ENCODE peak calls at places on chromosomes 2 and 18, in eight cellular contexts. H, N, I, G, X, V, P and E are unnamed samples.

GRCh38 chr2:5365871-5366461 is 326.2 kb upstream of the SOX11 start:
- DNase-seq in P (peak), V (peak), X (peak), I (peak), N (peak), G (peak), H (no peak), E (peak)

GRCh38 chr2:41950440-41950960 is 97.3 kb upstream of the PKDCC start:
- DNase-seq in G (no peak), P (no peak), N (no peak), I (no peak), H (no peak), X (no peak), V (no peak), E (no peak)

GRCh38 chr18:49499046-49499637 is 12.1 kb upstream of the C18orf32 start:
- DNase-seq in I (no peak), P (no peak), H (no peak), G (no peak), X (no peak), N (no peak), V (no peak), E (no peak)

GRCh38 chr2:209942936-209943605 is 59.4 kb upstream of the RPE start:
- DNase-seq in P (no peak), N (no peak), G (peak), I (no peak), V (no peak), X (no peak), H (no peak), E (peak)

GRCh38 chr2:205585451-205586045 is 96.8 kb upstream of the NRP2 start:
- DNase-seq in V (no peak), N (no peak), H (no peak), P (no peak), G (peak), X (no peak), I (no peak), E (no peak)

GRCh38 chr18:79937103-79937860 is 14.2 kb downstream of the SLC66A2 start:
- DNase-seq in I (peak), G (no peak), N (no peak), P (peak), V (no peak), H (no peak), X (no peak), E (no peak)

GRCh38 chr2:11869423-11869991 is 123.1 kb downstream of the LPIN1 start:
- DNase-seq in I (no peak), N (no peak), P (no peak), H (no peak), X (no peak), V (no peak), G (no peak), E (no peak)

GRCh38 chr18:33839452-33840225 is 261.6 kb downstream of the ASXL3 start:
- DNase-seq in V (peak), X (no peak), G (peak), P (no peak), H (peak), I (no peak), N (peak), E (peak)

GRCh38 chr2:210318891-210319290 is 3.9 kb upstream of the MYL1 start:
- DNase-seq in I (no peak), G (peak), X (no peak), N (no peak), V (no peak), P (no peak), H (no peak), E (no peak)

GRCh38 chr2:233387667-233388528 is 33.6 kb downstream of the DGKD start:
- DNase-seq in N (peak), P (peak), G (peak), H (no peak), I (peak), X (peak), V (peak), E (peak)

GRCh38 chr2:28389399-28390240 is 3.0 kb upstream of the FOSL2 start:
- DNase-seq in N (no peak), I (no peak), G (no peak), X (no peak), V (no peak), P (no peak), H (no peak), E (no peak)

GRCh38 chr2:61125798-61126197 is 36.2 kb upstream of the C2orf74 start:
- DNase-seq in H (no peak), I (no peak), G (no peak), N (no peak), P (peak), X (no peak), V (no peak), E (no peak)

GRCh38 chr18:35707674-35708073 is 126.1 kb downstream of the GALNT1 start:
- DNase-seq in G (no peak), P (no peak), V (no peak), I (peak), N (no peak), X (no peak), H (no peak), E (no peak)

GRCh38 chr2:136006658-136007057 is 21.2 kb upstream of the DARS1 start:
- DNase-seq in V (peak), I (no peak), H (no peak), P (no peak), X (no peak), N (no peak), G (no peak), E (no peak)

GRCh38 chr2:233419626-233420431 is 65.5 kb downstream of the DGKD start:
- DNase-seq in X (peak), V (peak), P (no peak), G (no peak), H (no peak), N (no peak), I (peak), E (no peak)

GRCh38 chr2:38505779-38506178 is 96.9 kb downstream of the HNRNPLL start:
- DNase-seq in V (peak), X (no peak), G (peak), N (no peak), P (peak), I (peak), H (no peak), E (peak)

GRCh38 chr2:44686561-44686960 is 254.9 kb upstream of the SIX3 start:
- DNase-seq in I (no peak), X (no peak), G (peak), V (peak), N (peak), H (peak), P (no peak), E (no peak)

GRCh38 chr18:46051731-46052461 is 20.2 kb downstream of the PSTPIP2 start:
- DNase-seq in P (peak), H (no peak), N (no peak), G (peak), I (no peak), X (peak), V (peak), E (peak)

GRCh38 chr2:110101911-110102774 is 13.5 kb downstream of the MALL start:
- DNase-seq in N (peak), V (peak), I (no peak), P (no peak), X (no peak), H (no peak), G (peak), E (no peak)
- H3K4me3 ChIP-seq in N (peak), V (no peak), I (no peak), P (no peak), X (no peak), H (no peak), G (no peak), E (no peak)

GRCh38 chr2:72579595-72580180 is 246.1 kb downstream of the EXOC6B start:
- DNase-seq in H (peak), N (no peak), P (no peak), V (peak), G (peak), X (no peak), I (no peak), E (peak)
- TF ChIP-seq CTCF in H (peak), N (peak), P (peak), V (peak), G (peak), X (no peak), I (peak), E (peak)

GRCh38 chr18:55998071-55998522 is 410.1 kb upstream of the TCF4 start:
- DNase-seq in I (no peak), P (no peak), H (no peak), N (no peak), G (peak), X (no peak), V (peak), E (peak)
- H3K4me3 ChIP-seq in I (no peak), P (peak), H (no peak), N (no peak), G (no peak), X (peak), V (no peak), E (no peak)

GRCh38 chr18:26963292-26963691 is 97.8 kb upstream of the AQP4 start:
- DNase-seq in N (no peak), H (no peak), I (no peak), G (peak), X (no peak), P (no peak), V (no peak), E (peak)
- TF ChIP-seq CTCF in N (peak), H (no peak), I (no peak), G (peak), X (no peak), P (no peak), V (no peak), E (no peak)

DNA sequence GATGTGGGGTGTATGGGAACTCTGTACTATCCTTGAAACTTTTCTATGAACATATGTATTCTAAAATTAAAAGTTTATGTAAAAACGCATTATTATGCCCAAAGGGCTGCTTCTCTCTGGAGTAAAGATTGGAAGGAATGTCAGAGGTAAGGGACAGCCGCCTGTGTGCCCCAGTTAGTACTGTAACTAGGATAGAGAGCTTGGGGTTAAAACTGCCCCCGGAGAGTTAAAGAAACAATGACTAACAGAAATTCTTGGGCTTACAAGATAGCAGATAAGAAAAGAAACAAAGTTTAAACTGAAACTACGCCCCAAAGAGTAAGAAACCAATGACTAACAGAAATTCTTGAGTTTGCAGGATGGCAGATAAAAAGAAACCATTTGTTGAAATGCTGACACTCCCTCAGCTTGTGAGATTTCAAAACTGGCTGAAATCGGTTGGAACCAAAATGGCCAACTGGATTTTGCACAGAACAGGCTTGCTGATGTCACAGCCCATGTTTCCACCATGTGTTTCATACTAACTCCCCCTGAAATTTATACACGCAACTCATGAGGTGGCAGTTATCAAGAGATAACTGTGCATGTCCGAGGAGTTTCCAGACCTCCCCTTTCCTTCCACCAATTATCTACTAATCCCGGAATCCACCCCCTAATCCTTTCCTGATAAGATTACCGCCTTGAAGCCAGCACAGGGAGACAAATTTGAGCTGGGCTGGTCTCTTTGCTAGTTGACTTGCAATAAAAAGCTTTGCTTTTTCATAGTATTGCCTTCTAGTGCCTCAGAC is 8.7 kb upstream of the TXNDC2 start:
- DNase-seq in H (peak), V (peak), I (peak), G (peak), X (no peak), N (peak), P (no peak), E (peak)
- H3K4me3 ChIP-seq in H (peak), V (peak), I (no peak), G (peak), X (peak), N (peak), P (peak), E (peak)

DNA sequence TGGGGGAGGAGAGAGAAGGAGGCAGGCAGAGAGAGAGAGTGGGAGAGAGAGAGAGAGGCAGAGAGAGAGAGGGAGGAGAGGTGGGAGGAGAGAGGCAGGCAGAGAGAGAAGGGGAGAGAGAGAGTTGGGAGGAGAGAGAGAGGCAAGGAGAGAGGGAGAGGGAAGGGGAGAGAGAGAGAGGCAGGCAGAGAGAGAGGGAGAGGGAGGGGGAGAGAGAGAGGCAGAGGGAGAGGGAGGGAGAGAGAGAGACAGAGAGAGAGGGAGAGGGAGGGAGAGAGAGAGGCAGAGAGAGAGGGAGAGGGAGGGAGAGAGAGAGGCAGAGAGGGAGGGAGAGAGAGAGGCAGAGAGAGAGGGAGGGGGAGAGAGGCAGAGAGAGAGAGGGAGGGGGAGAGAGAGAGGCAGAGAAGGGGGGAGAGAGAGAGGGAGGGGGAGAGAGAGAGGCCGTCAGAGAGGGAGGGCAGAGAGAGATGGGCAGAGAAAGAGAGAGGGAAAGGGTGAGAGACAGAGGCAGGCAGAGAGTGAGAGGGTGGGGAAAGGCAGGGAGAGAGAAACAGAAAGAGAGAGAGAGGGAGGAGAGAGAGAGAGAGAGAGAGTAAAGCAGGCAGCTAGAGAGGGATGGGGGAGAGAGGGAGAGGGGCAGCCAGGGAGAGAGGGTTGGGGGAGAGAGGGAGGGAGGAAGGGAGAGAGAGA is 122.2 kb upstream of the PXDN start:
- DNase-seq in V (no peak), I (no peak), G (no peak), H (no peak), P (no peak), N (no peak), X (no peak), E (no peak)
- TF ChIP-seq CTCF in V (no peak), I (no peak), G (no peak), H (no peak), P (no peak), N (no peak), X (no peak), E (no peak)

DNA sequence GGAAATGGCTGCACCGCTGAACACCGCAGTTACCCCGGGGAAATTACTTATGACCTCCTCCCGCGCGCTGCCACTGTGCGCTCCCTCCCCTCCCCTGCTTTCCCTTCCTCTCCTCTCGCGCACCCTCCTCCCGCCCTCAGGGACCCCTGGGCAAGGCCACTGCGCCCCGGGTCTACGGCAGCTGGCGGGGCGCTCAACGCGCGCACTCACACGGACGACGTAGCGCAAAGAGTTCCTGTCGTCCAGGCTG is 7.9 kb downstream of the ALPP start:
- DNase-seq in X (no peak), P (no peak), N (no peak), I (no peak), G (no peak), H (no peak), V (no peak), E (no peak)
- H3K4me3 ChIP-seq in X (no peak), P (peak), N (peak), I (peak), G (no peak), H (no peak), V (no peak), E (no peak)

DNA sequence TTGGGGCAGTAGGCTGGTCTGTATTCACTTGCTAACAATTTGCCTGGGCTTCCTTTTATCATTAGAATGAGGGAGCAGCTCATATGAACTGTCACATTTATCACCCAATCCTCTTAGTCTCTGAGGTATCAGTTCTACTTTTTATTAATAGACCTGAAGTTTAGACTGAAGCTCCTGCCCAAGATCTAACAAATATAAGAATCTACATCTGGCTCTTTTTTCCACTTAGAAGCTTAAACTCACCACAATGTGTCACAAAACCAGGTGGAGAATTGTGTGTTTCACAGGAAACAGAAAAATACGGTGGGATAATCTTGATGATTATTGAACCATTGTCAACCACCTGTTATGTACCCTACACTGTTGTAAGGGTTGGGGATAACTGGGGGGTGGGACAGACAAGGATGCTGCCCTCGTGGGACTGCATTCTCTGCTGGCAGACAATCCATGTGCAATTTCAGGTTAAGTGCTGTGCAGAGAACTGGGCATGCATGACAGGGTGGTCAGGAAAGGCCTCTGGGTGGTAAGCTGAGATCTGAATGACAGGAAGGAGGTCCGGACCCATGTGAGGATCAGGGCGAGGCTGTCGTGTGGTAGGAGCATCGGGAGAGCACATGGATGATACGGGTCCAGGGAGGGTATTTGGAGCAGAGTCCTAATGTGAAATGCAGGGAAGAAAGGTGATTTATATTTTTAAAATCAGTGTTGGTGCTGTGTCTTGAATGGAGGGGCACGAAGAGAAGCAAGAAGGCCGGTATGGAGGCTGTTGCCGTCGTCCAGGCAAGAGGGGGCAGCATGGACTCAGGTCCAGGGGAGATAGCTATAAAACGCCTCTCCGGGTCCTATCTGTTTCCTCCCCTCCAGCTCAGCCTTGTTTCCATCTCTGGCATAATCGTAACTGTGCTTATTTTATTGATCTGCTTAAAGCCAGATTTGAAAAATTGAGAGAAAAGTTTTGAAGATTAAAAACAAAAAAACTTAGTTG is 17.6 kb downstream of the MYL12B start:
- DNase-seq in I (no peak), H (no peak), P (no peak), X (no peak), V (no peak), G (no peak), N (no peak), E (no peak)
- TF ChIP-seq CTCF in I (no peak), H (no peak), P (no peak), X (no peak), V (no peak), G (no peak), N (no peak), E (no peak)